ENCODE peak calls at places on chromosomes 6 and 20, in seven cellular contexts. A, W, U, T, E, X and B are unnamed samples.

GRCh38 chr6:143823463-143824006 is 19.6 kb upstream of the LTV1 start:
- DNase-seq in A (no peak), W (peak), U (no peak), T (peak), E (no peak), X (peak), B (no peak)

GRCh38 chr20:3777726-3778629 is 3.3 kb downstream of the SPEF1 start:
- DNase-seq in A (peak), W (peak), U (no peak), T (peak), E (peak), X (no peak), B (no peak)

GRCh38 chr20:45970646-45971424 is 1.2 kb downstream of the ZNF335 start:
- DNase-seq in A (peak), W (peak), U (peak), T (peak), E (no peak), X (no peak), B (no peak)

GRCh38 chr6:5736016-5736738 is 270.5 kb downstream of the NRN1 start:
- DNase-seq in A (no peak), W (no peak), U (no peak), T (no peak), E (no peak), X (no peak), B (no peak)

GRCh38 chr20:43507150-43508080 is at the start of gene L3MBTL1:
- DNase-seq in A (peak), W (peak), U (no peak), T (peak), E (peak), X (no peak), B (peak)

GRCh38 chr20:61559706-61560315 is 307.8 kb downstream of the CDH4 start:
- DNase-seq in A (no peak), W (no peak), U (no peak), T (no peak), E (no peak), X (no peak), B (no peak)

GRCh38 chr6:149922642-149923326 is at the start of gene RAET1G:
- DNase-seq in A (peak), W (peak), U (peak), T (peak), E (peak), X (peak), B (peak)

GRCh38 chr6:137661601-137662000 is 167.4 kb upstream of the OLIG3 start:
- DNase-seq in A (peak), W (peak), U (no peak), T (peak), E (no peak), X (no peak), B (peak)

GRCh38 chr6:5302995-5303622 is 41.8 kb downstream of the FARS2 start:
- DNase-seq in A (peak), W (peak), U (peak), T (peak), E (peak), X (no peak), B (peak)

GRCh38 chr6:72418495-72418894 is 203.4 kb upstream of the KCNQ5 start:
- DNase-seq in A (peak), W (peak), U (no peak), T (peak), E (no peak), X (peak), B (no peak)

GRCh38 chr6:37048851-37049734 is 43.6 kb downstream of the FGD2 start:
- DNase-seq in A (peak), W (peak), U (peak), T (peak), E (no peak), X (peak), B (no peak)

GRCh38 chr6:138044458-138044857 is 62.8 kb downstream of the PERP start:
- DNase-seq in A (no peak), W (peak), U (no peak), T (peak), E (no peak), X (no peak), B (peak)

GRCh38 chr6:53659458-53659857 is 6.1 kb downstream of the KLHL31 start:
- DNase-seq in A (no peak), W (no peak), U (no peak), T (peak), E (no peak), X (no peak), B (no peak)